ENCODE peak calls at places on chromosomes 12 and 14, in five cellular contexts. One of them, this sample, is unnamed.
A peak's percentile ranks its signal among the peaks of the same experiment; 100 is the strongest.

GRCh38 chr14:79951572-79951971 is 259.7 kb downstream of the DIO2 start:
- DNase-seq in fibroblast of villous mesenchyme: no peak
- DNase-seq in neural crest cell: no peak
- DNase-seq in SK-N-SH: no peak
- DNase-seq in GM06990: no peak
- DNase-seq in this sample: no peak

GRCh38 chr14:104155513-104155912 is 17.1 kb downstream of the KIF26A start:
- DNase-seq in fibroblast of villous mesenchyme: no peak
- DNase-seq in SK-N-SH: no peak
- DNase-seq in neural crest cell: no peak
- DNase-seq in GM06990: no peak
- DNase-seq in this sample: no peak

GRCh38 chr12:131529196-131530040 is 181.5 kb upstream of the SFSWAP start:
- DNase-seq in fibroblast of villous mesenchyme: no peak
- DNase-seq in SK-N-SH: no peak
- DNase-seq in neural crest cell: no peak
- DNase-seq in GM06990: no peak
- DNase-seq in this sample: peak; percentile 13

GRCh38 chr14:92960706-92961566 is 38.0 kb downstream of the CHGA start:
- DNase-seq in fibroblast of villous mesenchyme: no peak
- DNase-seq in SK-N-SH: no peak
- DNase-seq in GM06990: no peak
- DNase-seq in neural crest cell: no peak
- DNase-seq in this sample: no peak

GRCh38 chr14:105885561-105886320 is 359.4 kb downstream of the TMEM121 start:
- DNase-seq in GM06990: no peak
- DNase-seq in fibroblast of villous mesenchyme: no peak
- DNase-seq in neural crest cell: no peak
- DNase-seq in SK-N-SH: no peak
- DNase-seq in this sample: peak; percentile 12

GRCh38 chr12:28253175-28253641 is 63.0 kb downstream of the CCDC91 start:
- DNase-seq in fibroblast of villous mesenchyme: no peak
- DNase-seq in neural crest cell: no peak
- DNase-seq in GM06990: no peak
- DNase-seq in SK-N-SH: no peak
- DNase-seq in this sample: peak; percentile 20

GRCh38 chr14:36035675-36036074 is 140.8 kb downstream of the PTCSC3 start:
- DNase-seq in SK-N-SH: no peak
- DNase-seq in neural crest cell: no peak
- DNase-seq in GM06990: no peak
- DNase-seq in fibroblast of villous mesenchyme: no peak
- DNase-seq in this sample: no peak

GRCh38 chr14:65134651-65135579 is 32.6 kb upstream of the MAX start:
- DNase-seq in neural crest cell: no peak
- DNase-seq in SK-N-SH: no peak
- DNase-seq in fibroblast of villous mesenchyme: no peak
- DNase-seq in GM06990: no peak
- DNase-seq in this sample: no peak

GRCh38 chr12:29960113-29960512 is 176.4 kb upstream of the TMTC1 start:
- DNase-seq in neural crest cell: no peak
- DNase-seq in fibroblast of villous mesenchyme: no peak
- DNase-seq in GM06990: no peak
- DNase-seq in SK-N-SH: no peak
- DNase-seq in this sample: no peak

GRCh38 chr12:125922328-125922727 is 857.1 kb downstream of the AACS start:
- DNase-seq in GM06990: no peak
- DNase-seq in fibroblast of villous mesenchyme: no peak
- DNase-seq in SK-N-SH: no peak
- DNase-seq in neural crest cell: no peak
- DNase-seq in this sample: no peak

GRCh38 chr12:38921025-38921677 is 15.8 kb upstream of the CPNE8 start:
- DNase-seq in neural crest cell: peak; percentile 11
- DNase-seq in GM06990: peak; percentile 2
- DNase-seq in fibroblast of villous mesenchyme: peak; percentile 60
- DNase-seq in SK-N-SH: peak; percentile 25
- DNase-seq in this sample: peak; percentile 24

GRCh38 chr12:23640754-23641153 is 308.7 kb downstream of the SOX5 start:
- DNase-seq in neural crest cell: no peak
- DNase-seq in GM06990: no peak
- DNase-seq in SK-N-SH: no peak
- DNase-seq in fibroblast of villous mesenchyme: no peak
- DNase-seq in this sample: no peak

GRCh38 chr12:124500232-124501079 is 67.0 kb downstream of the NCOR2 start:
- DNase-seq in GM06990: no peak
- DNase-seq in SK-N-SH: no peak
- DNase-seq in fibroblast of villous mesenchyme: peak; percentile 59
- DNase-seq in neural crest cell: no peak
- DNase-seq in this sample: no peak

GRCh38 chr12:16165506-16165905 is 112.0 kb downstream of the SLC15A5 start:
- DNase-seq in SK-N-SH: peak; percentile 16
- DNase-seq in fibroblast of villous mesenchyme: peak; percentile 44
- DNase-seq in GM06990: no peak
- DNase-seq in neural crest cell: peak; percentile 22
- DNase-seq in this sample: no peak

GRCh38 chr12:3196488-3196887 is 119.3 kb downstream of the TSPAN9 start:
- DNase-seq in SK-N-SH: no peak
- DNase-seq in fibroblast of villous mesenchyme: no peak
- DNase-seq in neural crest cell: no peak
- DNase-seq in GM06990: no peak
- DNase-seq in this sample: no peak

GRCh38 chr12:24919346-24920001 is 29.4 kb downstream of the BCAT1 start:
- DNase-seq in neural crest cell: no peak
- DNase-seq in fibroblast of villous mesenchyme: no peak
- DNase-seq in GM06990: no peak
- DNase-seq in SK-N-SH: no peak
- DNase-seq in this sample: no peak

GRCh38 chr12:132484891-132485441 is 5.0 kb upstream of the FBRSL1 start:
- DNase-seq in neural crest cell: no peak
- DNase-seq in SK-N-SH: no peak
- DNase-seq in GM06990: no peak
- DNase-seq in fibroblast of villous mesenchyme: no peak
- DNase-seq in this sample: no peak

GRCh38 chr12:105083551-105084105 is 630 bp downstream of the ALDH1L2 start:
- DNase-seq in neural crest cell: peak; percentile 7
- DNase-seq in GM06990: peak; percentile 23
- DNase-seq in fibroblast of villous mesenchyme: peak; percentile 85
- DNase-seq in SK-N-SH: peak; percentile 49
- DNase-seq in this sample: peak; percentile 25

GRCh38 chr14:104223101-104223809 is 84.9 kb downstream of the KIF26A start:
- DNase-seq in SK-N-SH: peak; percentile 91
- DNase-seq in fibroblast of villous mesenchyme: no peak
- DNase-seq in neural crest cell: no peak
- DNase-seq in GM06990: no peak
- DNase-seq in this sample: no peak

GRCh38 chr14:72256055-72256454 is 323.8 kb downstream of the RGS6 start:
- DNase-seq in SK-N-SH: no peak
- DNase-seq in neural crest cell: no peak
- DNase-seq in fibroblast of villous mesenchyme: no peak
- DNase-seq in GM06990: no peak
- DNase-seq in this sample: no peak

GRCh38 chr14:31261859-31262739 is 54.5 kb upstream of the HECTD1 start:
- DNase-seq in fibroblast of villous mesenchyme: peak; percentile 72
- DNase-seq in neural crest cell: no peak
- DNase-seq in SK-N-SH: no peak
- DNase-seq in GM06990: peak; percentile 23
- DNase-seq in this sample: no peak

GRCh38 chr14:71492346-71492745 is 439.9 kb upstream of the RGS6 start:
- DNase-seq in GM06990: no peak
- DNase-seq in neural crest cell: no peak
- DNase-seq in SK-N-SH: no peak
- DNase-seq in fibroblast of villous mesenchyme: peak; percentile 64
- DNase-seq in this sample: no peak

GRCh38 chr12:99670635-99671034 is 23.1 kb downstream of the GARIN6 start:
- DNase-seq in fibroblast of villous mesenchyme: no peak
- DNase-seq in neural crest cell: no peak
- DNase-seq in GM06990: no peak
- DNase-seq in SK-N-SH: no peak
- DNase-seq in this sample: no peak

GRCh38 chr12:121804417-121805111 is 755 bp downstream of the SETD1B start:
- DNase-seq in fibroblast of villous mesenchyme: peak; percentile 38
- DNase-seq in GM06990: peak; percentile 76
- DNase-seq in neural crest cell: no peak
- DNase-seq in SK-N-SH: peak; percentile 61
- DNase-seq in this sample: peak; percentile 59

GRCh38 chr12:122825773-122826724 is 9.2 kb upstream of the HIP1R start:
- DNase-seq in SK-N-SH: peak; percentile 48
- DNase-seq in GM06990: no peak
- DNase-seq in neural crest cell: no peak
- DNase-seq in fibroblast of villous mesenchyme: peak; percentile 12
- DNase-seq in this sample: no peak

GRCh38 chr12:18906354-18906753 is 168.4 kb downstream of the CAPZA3 start:
- DNase-seq in neural crest cell: no peak
- DNase-seq in fibroblast of villous mesenchyme: no peak
- DNase-seq in SK-N-SH: no peak
- DNase-seq in GM06990: no peak
- DNase-seq in this sample: no peak

DNA sequence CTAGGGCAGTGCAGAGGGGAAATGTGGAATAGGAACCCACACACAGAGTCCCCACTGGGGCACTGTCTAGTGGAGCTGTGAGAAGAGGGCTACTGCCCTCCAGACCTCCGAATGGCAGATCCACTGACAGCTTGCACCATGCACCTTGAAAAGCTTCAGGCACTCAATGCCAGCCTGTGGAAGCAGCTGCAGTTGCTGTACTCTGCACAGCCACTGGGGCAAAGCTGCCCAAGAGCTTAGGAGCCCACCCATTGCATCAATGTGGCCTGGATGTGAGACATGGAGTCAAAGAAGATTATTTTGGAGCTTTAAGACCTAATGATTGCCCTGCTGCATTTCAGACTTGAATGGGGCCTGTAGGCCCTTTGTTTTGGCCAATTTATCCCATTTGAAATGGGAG is 21.7 kb upstream of the CCDC88C start:
- DNase-seq in fibroblast of villous mesenchyme: no peak
- DNase-seq in SK-N-SH: no peak
- DNase-seq in GM06990: no peak
- DNase-seq in neural crest cell: no peak
- DNase-seq in this sample: no peak
- TF ChIP-seq CTCF in fibroblast of villous mesenchyme: no peak
- TF ChIP-seq CTCF in SK-N-SH: no peak
- TF ChIP-seq CTCF in GM06990: no peak
- TF ChIP-seq CTCF in neural crest cell: no peak
- TF ChIP-seq CTCF in this sample: no peak

GRCh38 chr12:79690606-79691298 is at the start of gene PAWR:
- DNase-seq in neural crest cell: peak; percentile 57
- DNase-seq in SK-N-SH: peak; percentile 67
- DNase-seq in GM06990: peak; percentile 86
- DNase-seq in fibroblast of villous mesenchyme: peak; percentile 67
- DNase-seq in this sample: peak; percentile 90
- TF ChIP-seq CTCF in neural crest cell: no peak
- TF ChIP-seq CTCF in SK-N-SH: no peak
- TF ChIP-seq CTCF in GM06990: peak; percentile 34
- TF ChIP-seq CTCF in fibroblast of villous mesenchyme: peak; percentile 19
- TF ChIP-seq CTCF in this sample: peak; percentile 69

DNA sequence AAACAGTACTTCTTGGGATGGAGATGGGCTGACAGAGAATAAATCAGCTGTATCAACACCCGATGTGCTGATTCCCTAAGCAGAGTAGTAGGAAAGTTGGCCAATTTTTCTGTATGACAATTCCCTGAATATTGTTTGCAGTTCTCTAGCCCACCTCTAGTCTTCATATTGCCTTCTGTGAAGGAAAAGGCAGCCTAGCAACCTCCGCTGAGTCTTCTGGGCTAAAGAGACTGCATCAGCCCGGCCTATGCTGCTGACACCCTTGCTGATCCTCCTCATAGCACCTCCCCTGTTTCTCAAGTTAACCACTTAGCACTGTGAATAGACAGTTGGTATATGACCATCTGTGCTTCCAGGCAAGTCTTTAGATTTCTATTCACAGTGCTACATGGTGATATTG is 161.1 kb upstream of the EGLN3 start:
- DNase-seq in SK-N-SH: no peak
- DNase-seq in neural crest cell: no peak
- DNase-seq in GM06990: no peak
- DNase-seq in fibroblast of villous mesenchyme: peak; percentile 9
- DNase-seq in this sample: no peak
- TF ChIP-seq CTCF in SK-N-SH: no peak
- TF ChIP-seq CTCF in neural crest cell: no peak
- TF ChIP-seq CTCF in GM06990: no peak
- TF ChIP-seq CTCF in fibroblast of villous mesenchyme: peak; percentile 13
- TF ChIP-seq CTCF in this sample: no peak

GRCh38 chr12:40446385-40446784 is 221.6 kb downstream of the LRRK2 start:
- DNase-seq in GM06990: no peak
- DNase-seq in SK-N-SH: peak; percentile 24
- DNase-seq in neural crest cell: no peak
- DNase-seq in fibroblast of villous mesenchyme: peak; percentile 9
- DNase-seq in this sample: peak; percentile 20
- TF ChIP-seq CTCF in GM06990: peak; percentile 52
- TF ChIP-seq CTCF in SK-N-SH: peak; percentile 55
- TF ChIP-seq CTCF in neural crest cell: peak; percentile 66
- TF ChIP-seq CTCF in fibroblast of villous mesenchyme: peak; percentile 43
- TF ChIP-seq CTCF in this sample: peak; percentile 42

This sample was measured in GM13976.